ENCODE peak calls at places on chromosomes 1 and 21, in seven cellular contexts. B is esophagus muscularis mucosa; Z is GM12878; V is right cardiac atrium; E is mammary epithelial cell; A is CD4-positive, alpha-beta memory T cell; H is adrenal gland. Q is an unnamed sample. For H3K4me1 and H3K9me3, the result is how much of the 10 kb centered on the place peaks cover.

GRCh38 chr1:121544500-121544899 is 359.7 kb downstream of the SRGAP2C start:
- DNase-seq in B (no peak), Z (no peak), V (no peak), E (no peak), A (no peak), H (no peak), Q (no peak)

GRCh38 chr21:33127154-33127893 is 57.4 kb downstream of the OLIG1 start:
- DNase-seq in B (no peak), Z (peak), V (peak), E (peak), A (peak), H (peak), Q (peak)

GRCh38 chr1:117008675-117009074 is 7.1 kb downstream of the CD101 start:
- DNase-seq in B (no peak), Z (no peak), V (no peak), E (no peak), A (no peak), H (no peak), Q (no peak)

GRCh38 chr21:31524140-31524539 is 135.4 kb upstream of the SOD1 start:
- DNase-seq in B (no peak), Z (no peak), V (no peak), E (no peak), A (no peak), H (no peak), Q (no peak)

GRCh38 chr1:21246905-21247642 is 43.2 kb downstream of the ECE1 start:
- DNase-seq in B (no peak), Z (no peak), V (no peak), E (no peak), A (no peak), H (no peak), Q (no peak)

GRCh38 chr1:201693019-201693372 is 136.0 kb upstream of the IPO9 start:
- DNase-seq in B (no peak), Z (no peak), V (no peak), E (no peak), A (no peak), H (no peak), Q (no peak)

GRCh38 chr1:74799119-74799518 is 66.2 kb downstream of the TYW3 start:
- DNase-seq in B (no peak), Z (no peak), V (no peak), E (no peak), A (no peak), H (no peak), Q (no peak)

GRCh38 chr1:201775380-201775779 is 53.6 kb upstream of the IPO9 start:
- DNase-seq in B (no peak), Z (no peak), V (no peak), E (no peak), A (no peak), H (no peak), Q (no peak)

GRCh38 chr1:211918665-211919414 is 88.3 kb upstream of the LPGAT1 start:
- DNase-seq in B (no peak), Z (no peak), V (no peak), E (no peak), A (no peak), H (no peak), Q (no peak)

GRCh38 chr1:174284052-174284451 is 124.7 kb downstream of the RABGAP1L start:
- DNase-seq in B (no peak), Z (no peak), V (no peak), E (no peak), A (no peak), H (no peak), Q (no peak)

GRCh38 chr1:154407866-154408777 is 3.0 kb downstream of the IL6R start:
- DNase-seq in B (no peak), Z (no peak), V (no peak), E (no peak), A (peak), H (no peak), Q (no peak)

DNA sequence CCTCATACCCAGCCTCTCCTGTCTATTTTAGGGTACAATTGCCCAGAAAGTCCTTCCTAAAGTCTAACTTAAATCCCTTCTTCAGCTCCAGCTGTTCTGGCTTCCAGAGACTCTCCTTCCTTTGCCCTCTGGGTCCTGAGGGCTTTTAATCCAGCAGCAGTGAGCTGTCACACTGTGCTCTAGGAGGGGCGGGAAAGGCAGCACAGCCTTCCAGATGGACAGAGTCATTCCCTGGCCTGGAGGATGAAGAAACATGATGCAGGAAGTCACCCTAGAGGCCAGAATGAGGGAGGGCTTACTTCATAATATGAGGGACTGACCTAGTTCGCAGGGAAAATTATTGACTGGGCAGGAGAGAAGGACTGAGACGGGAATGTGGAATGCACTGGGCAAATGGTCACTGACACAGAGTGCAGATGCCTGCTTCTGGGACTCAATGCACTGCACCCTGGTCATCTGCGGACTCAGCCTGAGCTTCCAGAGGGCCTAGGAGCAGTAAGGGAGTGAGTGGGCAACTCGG is 1.3 kb downstream of the SH2D2A start:
- DNase-seq in B (no peak), Z (no peak), V (peak), E (peak), A (no peak), H (peak), Q (no peak)
- H3K4me1 ChIP-seq in B (under half), Z (under half), V (under half), E (under half), A (half or more), H (under half), Q (half or more)

GRCh38 chr1:113040718-113041412 is 32.1 kb upstream of the LRIG2 start:
- DNase-seq in B (no peak), Z (no peak), V (no peak), E (no peak), A (no peak), H (no peak), Q (no peak)

GRCh38 chr1:113046569-113046968 is 26.4 kb upstream of the LRIG2 start:
- DNase-seq in B (no peak), Z (no peak), V (no peak), E (no peak), A (peak), H (no peak), Q (no peak)

GRCh38 chr1:113042336-113043143 is 30.5 kb upstream of the LRIG2 start:
- DNase-seq in B (peak), Z (no peak), V (peak), E (peak), A (no peak), H (peak), Q (no peak)

GRCh38 chr1:113040041-113040440 is 33.0 kb upstream of the LRIG2 start:
- DNase-seq in B (no peak), Z (no peak), V (no peak), E (no peak), A (no peak), H (no peak), Q (no peak)

GRCh38 chr1:113041569-113042335 is 31.2 kb upstream of the LRIG2 start:
- DNase-seq in B (no peak), Z (no peak), V (no peak), E (no peak), A (no peak), H (no peak), Q (no peak)
- H3K27ac ChIP-seq in B (no peak), Z (peak), V (no peak), E (peak), A (no peak), H (no peak), Q (peak)

DNA sequence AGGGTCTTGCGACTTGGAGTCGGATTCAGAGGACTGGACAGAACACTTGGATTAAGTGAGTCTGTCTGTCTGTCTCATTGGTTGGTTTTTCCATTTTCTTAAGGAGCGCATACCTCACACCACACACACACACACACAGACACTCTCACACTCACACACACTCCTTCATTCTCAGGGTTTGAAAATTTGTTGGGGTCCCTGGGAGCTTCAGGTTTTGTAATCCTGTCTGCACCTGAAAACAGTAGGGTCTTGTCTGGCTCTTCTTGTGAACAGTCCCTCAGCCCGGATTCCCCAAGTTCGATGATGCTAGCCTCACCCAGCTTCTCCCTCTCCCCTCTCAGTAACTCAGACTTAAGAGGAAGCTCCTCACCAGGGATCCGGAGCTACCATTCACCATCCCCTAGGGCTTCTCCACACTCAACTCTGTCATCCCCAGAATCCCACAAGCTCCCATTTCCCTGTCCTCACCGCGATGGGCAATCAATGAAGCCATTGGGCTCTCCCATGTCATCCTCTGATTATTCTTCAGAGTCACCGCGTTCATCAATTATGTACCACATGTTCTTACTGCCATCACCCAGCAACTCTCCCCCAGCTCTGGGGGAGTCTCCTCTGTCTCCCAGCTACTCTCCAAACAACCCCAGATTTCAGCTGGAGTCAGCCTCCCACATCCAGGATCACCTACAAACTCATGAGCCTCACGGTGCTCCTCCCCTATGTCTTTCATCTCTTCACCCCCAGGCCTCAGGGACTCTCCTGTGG is 1530.9 kb upstream of the TPTE start:
- DNase-seq in B (peak), Z (no peak), V (no peak), E (no peak), A (no peak), H (no peak), Q (no peak)
- H3K9me3 ChIP-seq in B (under half), Z (under half), V (under half), E (half or more), A (under half), H (under half), Q (under half)

GRCh38 chr1:13728104-13728503 is 28.1 kb downstream of the PRDM2 start:
- DNase-seq in B (no peak), Z (no peak), V (no peak), E (no peak), A (no peak), H (no peak), Q (no peak)

GRCh38 chr1:13725714-13726175 is 25.8 kb downstream of the PRDM2 start:
- DNase-seq in B (no peak), Z (no peak), V (no peak), E (peak), A (peak), H (peak), Q (peak)

GRCh38 chr1:13723810-13724209 is 23.8 kb downstream of the PRDM2 start:
- DNase-seq in B (no peak), Z (no peak), V (peak), E (peak), A (no peak), H (no peak), Q (no peak)
- H3K4me1 ChIP-seq in B (under half), Z (under half), V (under half), E (under half), A (under half), H (under half), Q (under half)

DNA sequence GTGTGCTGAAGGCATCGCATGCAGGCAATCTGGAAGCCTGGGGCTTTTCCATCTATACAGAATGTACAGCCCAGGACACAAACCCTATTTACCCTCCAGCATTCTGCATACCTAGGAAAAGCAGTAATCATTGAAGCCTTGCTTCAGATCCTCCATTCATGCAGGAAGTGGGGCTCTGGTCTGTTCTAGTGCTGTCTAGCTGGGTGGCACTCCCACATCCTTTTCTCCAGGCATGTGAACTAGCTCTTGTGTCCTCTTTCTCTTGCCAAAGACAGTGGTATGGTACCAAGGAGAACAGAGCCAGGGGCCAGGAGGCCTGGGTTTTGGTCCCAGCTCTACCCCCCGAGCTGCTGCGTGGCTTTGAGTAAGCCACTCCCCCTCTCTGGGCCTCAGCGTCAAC is 21.7 kb downstream of the LRP8 start:
- DNase-seq in B (no peak), Z (no peak), V (no peak), E (no peak), A (no peak), H (no peak), Q (no peak)
- H3K27ac ChIP-seq in B (no peak), Z (no peak), V (no peak), E (no peak), A (no peak), H (no peak), Q (no peak)

DNA sequence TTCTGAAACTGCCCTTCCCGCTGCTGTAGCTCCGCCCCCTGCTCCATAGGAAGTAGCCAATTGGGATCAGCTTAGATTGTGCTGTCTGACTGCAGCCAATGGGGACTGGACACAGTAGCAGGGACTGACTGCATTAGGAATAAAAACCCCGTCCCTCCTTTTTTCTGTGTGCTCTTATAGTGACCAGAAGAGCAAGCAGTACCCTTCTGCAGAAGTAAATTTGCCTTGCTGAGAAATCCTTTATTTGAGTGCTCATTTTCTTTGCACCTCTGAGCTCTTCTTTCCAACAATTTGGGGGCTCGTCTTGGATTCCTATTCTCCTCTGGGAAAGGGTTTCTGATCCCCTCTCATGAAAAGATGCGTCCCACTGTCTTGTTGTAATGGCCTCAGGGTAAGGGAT is 16.2 kb downstream of the OR2L13 start:
- DNase-seq in B (no peak), Z (no peak), V (no peak), E (no peak), A (no peak), H (no peak), Q (no peak)
- H3K9me3 ChIP-seq in B (under half), Z (under half), V (under half), E (under half), A (under half), H (under half), Q (under half)

DNA sequence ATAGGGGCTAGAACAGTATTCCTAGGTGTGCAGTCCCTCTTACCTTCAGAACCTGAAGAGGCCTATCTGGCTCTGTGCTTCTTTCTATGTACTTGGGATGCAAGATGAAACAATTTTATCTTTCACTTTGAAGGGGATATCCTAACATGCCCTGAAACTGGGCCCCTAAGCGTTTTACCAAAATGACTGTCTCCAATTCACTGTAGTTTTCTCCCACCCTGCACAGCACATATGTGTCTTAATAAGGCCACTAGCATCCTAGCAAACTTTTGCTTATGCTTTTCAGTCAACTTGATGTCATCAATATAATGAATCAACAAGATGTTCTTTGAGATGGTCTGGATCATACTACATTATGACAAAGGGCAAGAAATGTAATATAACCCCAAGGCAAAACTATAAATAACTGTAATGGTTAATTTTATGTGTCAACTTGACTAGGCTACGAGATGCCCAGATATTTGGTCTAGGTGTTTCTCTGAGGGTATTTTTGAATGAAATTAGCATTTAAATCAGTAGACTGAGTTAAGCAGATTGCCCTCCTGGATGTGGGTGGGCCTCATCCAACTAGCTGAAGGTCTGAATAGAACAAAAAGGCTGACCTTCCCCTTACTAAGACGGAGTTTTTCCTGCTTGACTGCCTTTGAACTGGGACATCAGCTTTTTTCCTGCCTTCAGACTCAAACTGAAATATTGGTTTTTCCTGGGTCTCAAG is 9.2 kb upstream of the ZSWIM5 start:
- DNase-seq in B (no peak), Z (no peak), V (no peak), E (no peak), A (no peak), H (no peak), Q (no peak)
- H3K4me1 ChIP-seq in B (under half), Z (under half), V (under half), E (under half), A (under half), H (under half), Q (under half)

DNA sequence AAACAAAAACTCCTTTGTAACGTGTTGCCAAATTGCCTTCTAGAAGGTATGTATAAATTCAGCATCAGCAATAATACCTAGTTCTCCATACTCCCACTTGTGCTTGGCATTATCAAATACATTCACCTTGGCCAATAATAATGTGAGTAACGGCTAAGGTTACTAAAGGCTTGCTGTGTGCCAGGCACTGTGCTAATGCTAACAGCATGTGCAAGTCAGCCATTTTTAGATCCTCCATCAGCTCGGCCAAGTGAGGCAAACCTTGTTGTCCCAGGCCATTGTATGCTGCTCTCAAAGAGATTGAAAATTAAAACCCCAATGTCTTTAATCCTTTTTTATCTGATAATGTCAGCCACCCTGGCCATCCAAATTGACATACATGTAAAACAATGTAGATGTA is 48.1 kb downstream of the STYXL2 start:
- DNase-seq in B (peak), Z (no peak), V (no peak), E (no peak), A (no peak), H (no peak), Q (no peak)
- H3K27ac ChIP-seq in B (no peak), Z (no peak), V (no peak), E (no peak), A (no peak), H (no peak), Q (no peak)

Q was measured in CD8-positive, alpha-beta memory T cell.